ENCODE peak calls at places on chromosomes 13 and 19, in five cellular contexts. One of them, this sample, is unnamed.

GRCh38 chr13:49711218-49711863 is 20.1 kb upstream of the EBPL start:
- DNase-seq in left ventricle myocardium inferior: no peak
- DNase-seq in SK-N-SH: no peak
- DNase-seq in IMR-90: peak
- DNase-seq in neuronal stem cell: no peak
- DNase-seq in this sample: no peak

GRCh38 chr13:67147257-67148218 is 82.6 kb downstream of the PCDH9 start:
- DNase-seq in left ventricle myocardium inferior: no peak
- DNase-seq in SK-N-SH: no peak
- DNase-seq in IMR-90: peak
- DNase-seq in neuronal stem cell: no peak
- DNase-seq in this sample: no peak

GRCh38 chr13:110014719-110015118 is 228.3 kb upstream of the IRS2 start:
- DNase-seq in left ventricle myocardium inferior: no peak
- DNase-seq in SK-N-SH: no peak
- DNase-seq in IMR-90: no peak
- DNase-seq in neuronal stem cell: no peak
- DNase-seq in this sample: no peak

GRCh38 chr19:8194528-8195275 is 14.5 kb upstream of the CERS4 start:
- DNase-seq in left ventricle myocardium inferior: no peak
- DNase-seq in SK-N-SH: no peak
- DNase-seq in IMR-90: no peak
- DNase-seq in neuronal stem cell: no peak
- DNase-seq in this sample: peak

GRCh38 chr19:46350758-46351159 is 3.9 kb downstream of the PPP5C start:
- DNase-seq in left ventricle myocardium inferior: no peak
- DNase-seq in SK-N-SH: no peak
- DNase-seq in IMR-90: no peak
- DNase-seq in neuronal stem cell: no peak
- DNase-seq in this sample: no peak

GRCh38 chr19:14405758-14406644 is 13.1 kb downstream of the DDX39A start:
- DNase-seq in left ventricle myocardium inferior: peak
- DNase-seq in SK-N-SH: peak
- DNase-seq in IMR-90: peak
- DNase-seq in neuronal stem cell: peak
- DNase-seq in this sample: peak

GRCh38 chr13:110263906-110264305 is 43.1 kb downstream of the COL4A1 start:
- DNase-seq in left ventricle myocardium inferior: peak
- DNase-seq in SK-N-SH: no peak
- DNase-seq in IMR-90: no peak
- DNase-seq in neuronal stem cell: no peak
- DNase-seq in this sample: no peak

GRCh38 chr13:39144941-39145533 is 106.8 kb downstream of the NHLRC3 start:
- DNase-seq in left ventricle myocardium inferior: peak
- DNase-seq in SK-N-SH: peak
- DNase-seq in IMR-90: peak
- DNase-seq in neuronal stem cell: peak
- DNase-seq in this sample: peak

GRCh38 chr13:40506592-40507446 is 159.6 kb downstream of the FOXO1 start:
- DNase-seq in left ventricle myocardium inferior: no peak
- DNase-seq in SK-N-SH: no peak
- DNase-seq in IMR-90: no peak
- DNase-seq in neuronal stem cell: no peak
- DNase-seq in this sample: no peak

GRCh38 chr19:16338470-16339360 is 14.1 kb downstream of the KLF2 start:
- DNase-seq in left ventricle myocardium inferior: no peak
- DNase-seq in SK-N-SH: no peak
- DNase-seq in IMR-90: peak
- DNase-seq in neuronal stem cell: no peak
- DNase-seq in this sample: no peak

GRCh38 chr13:94309997-94310842 is 169.3 kb downstream of the DCT start:
- DNase-seq in left ventricle myocardium inferior: no peak
- DNase-seq in SK-N-SH: no peak
- DNase-seq in IMR-90: peak
- DNase-seq in neuronal stem cell: no peak
- DNase-seq in this sample: no peak

GRCh38 chr13:112653821-112654220 is 36.0 kb upstream of the ATP11A start:
- DNase-seq in left ventricle myocardium inferior: no peak
- DNase-seq in SK-N-SH: no peak
- DNase-seq in IMR-90: no peak
- DNase-seq in neuronal stem cell: no peak
- DNase-seq in this sample: no peak

GRCh38 chr19:51339313-51339686 is 2.6 kb downstream of the VSIG10L start:
- DNase-seq in left ventricle myocardium inferior: no peak
- DNase-seq in SK-N-SH: no peak
- DNase-seq in IMR-90: no peak
- DNase-seq in neuronal stem cell: no peak
- DNase-seq in this sample: no peak

GRCh38 chr13:45413826-45414312 is 4.3 kb downstream of the SLC25A30 start:
- DNase-seq in left ventricle myocardium inferior: no peak
- DNase-seq in SK-N-SH: no peak
- DNase-seq in IMR-90: no peak
- DNase-seq in neuronal stem cell: no peak
- DNase-seq in this sample: no peak

GRCh38 chr13:92514420-92515125 is 712.0 kb upstream of the GPC6 start:
- DNase-seq in left ventricle myocardium inferior: no peak
- DNase-seq in SK-N-SH: no peak
- DNase-seq in IMR-90: no peak
- DNase-seq in neuronal stem cell: no peak
- DNase-seq in this sample: no peak

GRCh38 chr13:20501139-20501538 is 24.5 kb downstream of the CRYL1 start:
- DNase-seq in left ventricle myocardium inferior: no peak
- DNase-seq in SK-N-SH: no peak
- DNase-seq in IMR-90: no peak
- DNase-seq in neuronal stem cell: no peak
- DNase-seq in this sample: no peak

GRCh38 chr19:49475995-49476880 is 2.2 kb downstream of the FLT3LG start:
- DNase-seq in left ventricle myocardium inferior: no peak
- DNase-seq in SK-N-SH: peak
- DNase-seq in IMR-90: no peak
- DNase-seq in neuronal stem cell: peak
- DNase-seq in this sample: peak

GRCh38 chr13:42981853-42982252 is 10.2 kb downstream of the EPSTI1 start:
- DNase-seq in left ventricle myocardium inferior: no peak
- DNase-seq in SK-N-SH: no peak
- DNase-seq in IMR-90: no peak
- DNase-seq in neuronal stem cell: no peak
- DNase-seq in this sample: no peak

GRCh38 chr13:36981156-36981743 is 17.9 kb downstream of the ALG5 start:
- DNase-seq in left ventricle myocardium inferior: no peak
- DNase-seq in SK-N-SH: peak
- DNase-seq in IMR-90: peak
- DNase-seq in neuronal stem cell: no peak
- DNase-seq in this sample: no peak

GRCh38 chr13:27942972-27943371 is 23.2 kb downstream of the PDX1 start:
- DNase-seq in left ventricle myocardium inferior: no peak
- DNase-seq in SK-N-SH: no peak
- DNase-seq in IMR-90: no peak
- DNase-seq in neuronal stem cell: no peak
- DNase-seq in this sample: no peak

GRCh38 chr19:45161715-45162463 is 1.1 kb upstream of the NKPD1 start:
- DNase-seq in left ventricle myocardium inferior: no peak
- DNase-seq in SK-N-SH: peak
- DNase-seq in IMR-90: peak
- DNase-seq in neuronal stem cell: no peak
- DNase-seq in this sample: peak
- H3K27ac ChIP-seq in left ventricle myocardium inferior: no peak
- H3K27ac ChIP-seq in SK-N-SH: no peak
- H3K27ac ChIP-seq in IMR-90: no peak
- H3K27ac ChIP-seq in neuronal stem cell: no peak
- H3K27ac ChIP-seq in this sample: peak

DNA sequence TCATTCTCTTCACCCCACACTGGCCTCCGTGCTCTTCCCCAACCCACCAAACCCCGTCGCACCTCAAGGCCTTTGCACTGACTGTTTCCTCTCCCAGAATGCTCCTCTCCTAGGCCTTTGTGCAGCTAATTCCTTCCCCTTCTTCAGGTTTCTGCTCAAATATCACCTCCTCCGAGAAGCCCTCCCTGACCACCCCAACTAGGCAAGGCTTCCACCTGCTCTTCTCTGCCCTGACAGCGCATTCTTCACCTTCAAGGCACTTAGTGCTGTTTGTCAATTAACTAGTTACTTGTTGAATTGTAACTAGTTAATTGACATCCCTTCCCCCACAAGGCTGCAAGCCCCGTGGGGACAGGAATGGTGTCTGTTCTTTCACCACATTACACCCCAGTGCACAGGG is 7.8 kb upstream of the NCCRP1 start:
- DNase-seq in left ventricle myocardium inferior: no peak
- DNase-seq in SK-N-SH: no peak
- DNase-seq in IMR-90: no peak
- DNase-seq in neuronal stem cell: no peak
- DNase-seq in this sample: no peak
- H3K27ac ChIP-seq in left ventricle myocardium inferior: no peak
- H3K27ac ChIP-seq in SK-N-SH: no peak
- H3K27ac ChIP-seq in IMR-90: no peak
- H3K27ac ChIP-seq in neuronal stem cell: no peak
- H3K27ac ChIP-seq in this sample: no peak

DNA sequence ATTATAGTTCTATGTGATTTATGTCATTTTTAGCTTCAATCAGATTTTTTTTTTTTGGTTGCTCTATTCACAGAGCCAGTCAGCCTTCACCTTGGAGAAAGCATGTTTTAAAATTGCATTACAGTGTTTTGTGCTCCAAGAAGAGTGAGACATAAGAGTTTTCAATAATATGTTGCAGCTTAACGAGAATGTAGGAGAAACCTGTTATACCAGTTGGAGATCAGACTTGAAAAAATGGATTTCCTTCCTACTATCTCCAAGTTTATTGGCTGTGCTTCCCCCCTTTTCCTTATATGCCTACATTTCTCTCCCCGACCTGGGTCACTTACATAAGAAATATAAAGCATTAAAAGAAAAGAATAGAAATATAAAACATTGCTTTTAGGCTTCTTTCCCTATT is 123.9 kb upstream of the ARGLU1 start:
- DNase-seq in left ventricle myocardium inferior: no peak
- DNase-seq in SK-N-SH: no peak
- DNase-seq in IMR-90: no peak
- DNase-seq in neuronal stem cell: no peak
- DNase-seq in this sample: no peak
- H3K27ac ChIP-seq in left ventricle myocardium inferior: no peak
- H3K27ac ChIP-seq in SK-N-SH: no peak
- H3K27ac ChIP-seq in IMR-90: no peak
- H3K27ac ChIP-seq in neuronal stem cell: no peak
- H3K27ac ChIP-seq in this sample: no peak

DNA sequence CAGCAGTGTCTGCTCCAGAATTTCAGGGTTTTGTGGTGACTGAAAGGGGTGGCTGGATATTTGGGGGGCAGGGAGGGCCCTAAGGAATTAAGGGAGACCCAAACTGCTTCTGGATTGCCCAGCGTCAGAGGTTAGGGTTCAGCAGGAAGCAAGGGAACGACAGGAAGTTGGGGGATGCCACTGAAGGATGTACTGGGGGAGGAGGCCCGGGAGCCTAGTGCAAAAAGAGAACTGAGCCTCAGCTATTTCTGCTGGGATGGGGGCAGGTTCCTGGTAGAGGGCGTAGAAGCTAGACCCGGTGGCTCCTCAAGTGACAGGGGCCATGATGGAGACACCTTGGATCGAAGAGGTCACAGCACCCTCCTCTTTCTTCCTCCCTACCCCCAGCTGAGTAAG is 1.1 kb downstream of the CYP2S1 start:
- DNase-seq in left ventricle myocardium inferior: no peak
- DNase-seq in SK-N-SH: no peak
- DNase-seq in IMR-90: no peak
- DNase-seq in neuronal stem cell: no peak
- DNase-seq in this sample: no peak
- H3K27ac ChIP-seq in left ventricle myocardium inferior: no peak
- H3K27ac ChIP-seq in SK-N-SH: no peak
- H3K27ac ChIP-seq in IMR-90: no peak
- H3K27ac ChIP-seq in neuronal stem cell: no peak
- H3K27ac ChIP-seq in this sample: no peak

GRCh38 chr13:33518442-33518841 is 232.9 kb upstream of the STARD13 start:
- DNase-seq in left ventricle myocardium inferior: no peak
- DNase-seq in SK-N-SH: no peak
- DNase-seq in IMR-90: no peak
- DNase-seq in neuronal stem cell: no peak
- DNase-seq in this sample: no peak

GRCh38 chr13:33525759-33526158 is 240.2 kb upstream of the STARD13 start:
- DNase-seq in left ventricle myocardium inferior: no peak
- DNase-seq in SK-N-SH: no peak
- DNase-seq in IMR-90: no peak
- DNase-seq in neuronal stem cell: no peak
- DNase-seq in this sample: no peak

GRCh38 chr13:33519561-33520479 is 234.3 kb upstream of the STARD13 start:
- DNase-seq in left ventricle myocardium inferior: no peak
- DNase-seq in SK-N-SH: no peak
- DNase-seq in IMR-90: peak
- DNase-seq in neuronal stem cell: no peak
- DNase-seq in this sample: no peak

GRCh38 chr13:33524086-33524485 is 238.5 kb upstream of the STARD13 start:
- DNase-seq in left ventricle myocardium inferior: no peak
- DNase-seq in SK-N-SH: no peak
- DNase-seq in IMR-90: peak
- DNase-seq in neuronal stem cell: no peak
- DNase-seq in this sample: no peak

DNA sequence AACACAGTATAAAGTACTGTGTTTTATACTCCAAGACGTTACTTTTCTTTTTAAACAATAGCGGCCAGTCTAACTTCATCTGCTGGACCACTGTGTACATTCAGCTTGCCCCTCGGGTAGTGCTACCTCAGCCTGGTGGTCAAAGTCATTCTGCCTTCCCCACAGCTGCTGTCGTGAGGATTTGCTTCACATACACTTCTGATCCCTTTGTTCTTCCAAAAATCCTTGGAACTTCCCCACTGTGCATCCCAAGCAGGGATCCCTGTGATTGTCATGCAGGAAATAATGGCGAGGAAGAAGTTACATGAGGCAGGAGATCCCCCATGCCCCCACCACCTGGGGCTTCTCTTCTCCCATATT is 234.9 kb upstream of the STARD13 start:
- DNase-seq in left ventricle myocardium inferior: no peak
- DNase-seq in SK-N-SH: no peak
- DNase-seq in IMR-90: no peak
- DNase-seq in neuronal stem cell: no peak
- DNase-seq in this sample: no peak
- H3K27ac ChIP-seq in left ventricle myocardium inferior: no peak
- H3K27ac ChIP-seq in SK-N-SH: peak
- H3K27ac ChIP-seq in IMR-90: peak
- H3K27ac ChIP-seq in neuronal stem cell: no peak
- H3K27ac ChIP-seq in this sample: no peak

GRCh38 chr13:101623469-101624209 is 171.2 kb downstream of the ITGBL1 start:
- DNase-seq in left ventricle myocardium inferior: no peak
- DNase-seq in SK-N-SH: no peak
- DNase-seq in IMR-90: peak
- DNase-seq in neuronal stem cell: no peak
- DNase-seq in this sample: no peak
- H3K27ac ChIP-seq in left ventricle myocardium inferior: peak
- H3K27ac ChIP-seq in SK-N-SH: peak
- H3K27ac ChIP-seq in IMR-90: no peak
- H3K27ac ChIP-seq in neuronal stem cell: no peak
- H3K27ac ChIP-seq in this sample: no peak